ENCODE peak calls at places on chromosomes 11 and 22, in seven cellular contexts. O is GM12878, V is ovary, B is fibroblast of pulmonary artery, S is cardiac muscle cell, J is BE2C, U is A549. C is an unnamed sample.

GRCh38 chr11:134514354-134514951 is 102.4 kb upstream of the B3GAT1 start:
- DNase-seq in O (no peak), V (no peak), S (no peak), U (no peak), B (no peak), J (no peak), C (no peak)

GRCh38 chr22:45805413-45805812 is 133.8 kb downstream of the ATXN10 start:
- DNase-seq in V (no peak), B (peak), J (no peak), S (peak), O (no peak), U (no peak), C (no peak)

GRCh38 chr11:116053538-116053919 is 549.3 kb upstream of the CADM1 start:
- DNase-seq in J (no peak), S (no peak), V (no peak), B (no peak), O (no peak), U (no peak), C (no peak)

GRCh38 chr11:46947399-46948077 is 11.0 kb downstream of the CSTPP1 start:
- DNase-seq in V (no peak), U (no peak), O (no peak), J (no peak), S (no peak), B (no peak), C (no peak)

GRCh38 chr22:33519974-33520903 is 400.0 kb downstream of the LARGE1 start:
- DNase-seq in V (no peak), U (no peak), S (no peak), O (no peak), B (no peak), J (no peak), C (no peak)

GRCh38 chr11:35173011-35173511 is 34.1 kb downstream of the CD44 start:
- DNase-seq in S (peak), J (no peak), B (peak), V (no peak), U (no peak), O (peak), C (peak)

GRCh38 chr22:45537734-45538181 is 35.1 kb downstream of the FBLN1 start:
- DNase-seq in V (peak), O (no peak), B (peak), S (peak), U (no peak), J (peak), C (no peak)

GRCh38 chr11:123235117-123235686 is 40.2 kb upstream of the CLMP start:
- DNase-seq in J (peak), B (peak), S (peak), O (no peak), U (peak), V (peak), C (peak)

GRCh38 chr11:132623496-132623895 is 908.8 kb downstream of the OPCML start:
- DNase-seq in J (no peak), V (no peak), B (no peak), O (no peak), S (no peak), U (no peak), C (no peak)

GRCh38 chr11:75055511-75055910 is 41.2 kb downstream of the OR2AT4 start:
- DNase-seq in B (no peak), J (no peak), O (no peak), V (no peak), S (peak), U (no peak), C (no peak)

GRCh38 chr11:69193151-69193550 is 37.4 kb downstream of the SMIM38 start:
- DNase-seq in O (no peak), U (no peak), J (peak), S (no peak), V (no peak), B (no peak), C (no peak)

GRCh38 chr22:49765091-49765771 is 62.4 kb downstream of the BRD1 start:
- DNase-seq in S (no peak), V (no peak), B (no peak), U (no peak), O (no peak), J (peak), C (no peak)

GRCh38 chr22:38144025-38144405 is 33.5 kb upstream of the BAIAP2L2 start:
- DNase-seq in O (no peak), S (no peak), U (peak), J (no peak), V (no peak), B (no peak), C (no peak)
- TF ChIP-seq CTCF in O (no peak), S (no peak), U (no peak), J (peak), V (no peak), B (no peak), C (no peak)

GRCh38 chr11:79160786-79161403 is 279.9 kb downstream of the TENM4 start:
- DNase-seq in B (peak), S (peak), J (no peak), O (no peak), U (no peak), V (no peak), C (no peak)
- TF ChIP-seq CTCF in B (peak), S (peak), J (no peak), O (peak), U (no peak), V (no peak), C (no peak)

GRCh38 chr11:48079602-48080001 is 99.2 kb downstream of the PTPRJ start:
- DNase-seq in V (no peak), J (no peak), S (no peak), B (no peak), U (no peak), O (no peak), C (no peak)

GRCh38 chr11:48080301-48080861 is 100.0 kb downstream of the PTPRJ start:
- DNase-seq in B (no peak), V (no peak), O (no peak), U (no peak), J (no peak), S (no peak), C (no peak)

GRCh38 chr11:48083427-48083826 is 103.1 kb downstream of the PTPRJ start:
- DNase-seq in B (peak), S (peak), V (no peak), O (no peak), J (no peak), U (no peak), C (no peak)

GRCh38 chr11:48082771-48083170 is 102.4 kb downstream of the PTPRJ start:
- DNase-seq in V (no peak), S (no peak), O (no peak), U (no peak), B (no peak), J (no peak), C (no peak)

DNA sequence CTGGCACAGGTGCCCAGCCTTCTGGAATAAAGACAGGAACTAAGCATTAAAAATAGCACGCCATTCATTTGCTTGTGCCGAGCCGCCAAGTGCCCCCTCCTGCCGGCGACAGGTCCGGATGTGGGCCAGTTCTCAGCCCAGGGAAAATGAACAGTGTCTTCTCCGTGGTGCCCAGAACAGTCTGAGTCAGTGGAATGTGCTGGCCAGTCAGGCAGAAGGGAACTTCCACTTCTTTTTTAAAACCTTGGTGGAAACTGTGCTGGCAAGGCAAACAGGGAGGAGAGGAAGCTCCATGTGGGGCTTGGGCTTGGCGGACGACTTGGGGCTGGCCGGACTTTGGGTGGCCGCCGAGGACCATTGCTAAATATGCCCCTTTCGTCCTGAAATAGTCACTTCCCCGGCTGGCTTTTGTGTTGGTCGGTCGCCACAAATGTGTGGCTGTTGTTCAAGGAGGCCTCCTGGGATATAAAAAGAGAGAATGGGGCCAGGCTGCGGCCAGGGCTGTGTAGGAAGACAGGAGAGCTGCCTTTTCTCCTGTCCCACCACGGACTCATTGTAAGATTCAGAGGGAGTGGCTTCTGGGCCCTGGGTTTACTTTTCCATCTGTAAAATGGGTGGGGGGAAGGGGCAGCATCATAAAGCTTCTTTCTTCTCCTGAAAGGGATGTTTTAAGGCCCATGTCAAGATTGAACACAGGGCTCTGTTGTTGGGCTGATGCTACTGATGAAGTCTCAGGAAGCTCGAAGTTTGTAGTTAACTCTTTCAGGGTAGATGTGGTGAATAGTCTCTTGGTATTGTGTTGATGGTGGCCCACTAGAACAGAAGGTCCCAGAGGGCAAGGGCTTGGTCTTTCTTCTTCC is 101.0 kb downstream of the PTPRJ start:
- DNase-seq in B (peak), O (no peak), S (peak), J (no peak), V (no peak), U (no peak), C (no peak)
- TF ChIP-seq CTCF in B (no peak), O (no peak), S (no peak), J (no peak), V (no peak), U (no peak), C (no peak)

GRCh38 chr11:64269380-64270234 is 14.9 kb downstream of the BAD start:
- DNase-seq in U (peak), V (peak), B (peak), O (peak), J (peak), S (peak), C (peak)
- TF ChIP-seq CTCF in U (peak), V (peak), B (no peak), O (no peak), J (no peak), S (peak), C (no peak)

GRCh38 chr11:108122166-108122628 is 830 bp downstream of the ACAT1 start:
- DNase-seq in O (no peak), V (no peak), B (peak), J (no peak), S (peak), U (no peak), C (no peak)

GRCh38 chr11:108125126-108125525 is 3.8 kb downstream of the ACAT1 start:
- DNase-seq in S (no peak), U (no peak), O (no peak), J (peak), B (no peak), V (no peak), C (no peak)

GRCh38 chr11:108117746-108118371 is 3.5 kb upstream of the ACAT1 start:
- DNase-seq in S (peak), U (peak), V (no peak), O (no peak), B (peak), J (no peak), C (no peak)

GRCh38 chr11:108115495-108116140 is 5.7 kb upstream of the ACAT1 start:
- DNase-seq in B (peak), O (no peak), V (peak), U (peak), J (peak), S (peak), C (peak)

DNA sequence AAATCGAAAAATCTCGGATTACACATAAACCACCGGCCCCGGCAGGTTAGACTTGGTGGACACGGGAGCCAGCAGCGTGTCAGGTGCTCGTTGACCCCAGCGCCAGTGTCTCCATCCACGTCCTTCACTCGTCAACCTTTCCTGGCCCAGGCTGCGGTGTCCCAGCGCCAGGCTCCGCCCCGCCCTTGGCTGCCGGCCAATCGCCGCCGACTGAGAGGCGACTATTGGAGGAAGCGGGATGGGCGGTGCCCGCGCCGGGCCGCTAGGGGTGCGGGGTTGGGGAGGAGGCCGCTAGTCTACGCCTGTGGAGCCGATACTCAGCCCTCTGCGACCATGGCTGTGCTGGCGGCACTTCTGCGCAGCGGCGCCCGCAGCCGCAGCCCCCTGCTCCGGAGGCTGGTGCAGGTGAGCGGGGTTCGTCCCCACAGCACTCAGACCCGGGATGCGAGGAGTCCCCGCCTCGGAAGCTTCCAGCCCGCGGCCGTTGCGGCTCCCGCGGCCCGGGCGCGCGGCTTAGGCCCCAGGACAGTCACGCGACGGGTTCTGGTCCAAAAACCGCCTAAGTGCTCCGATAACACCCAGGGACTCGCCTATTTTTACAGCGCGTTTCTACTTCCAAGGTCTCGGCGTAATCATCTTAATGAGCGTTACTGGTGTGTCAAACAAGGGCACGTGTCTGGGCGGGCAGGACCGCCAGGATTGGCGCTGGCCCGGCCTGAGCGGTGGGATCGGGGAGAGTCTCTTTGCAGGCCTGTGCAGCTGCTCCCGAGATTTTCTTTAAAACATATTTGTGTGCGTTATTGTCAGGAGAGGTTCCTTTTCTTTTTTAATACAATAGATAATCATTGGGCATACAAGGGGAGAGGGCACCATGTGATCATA is at the start of gene ACAT1:
- DNase-seq in J (peak), B (peak), V (peak), U (peak), S (peak), O (peak), C (peak)
- TF ChIP-seq CTCF in J (no peak), B (no peak), V (peak), U (no peak), S (no peak), O (peak), C (no peak)